ENCODE peak calls at places on chromosomes 2 and 18, in nine cellular contexts. G, C, O, H, Y, N, Q, F and R are unnamed samples.

GRCh38 chr2:42353792-42354429 is 7.1 kb downstream of the COX7A2L start:
- DNase-seq in G (no peak), C (no peak), O (no peak), H (no peak), Y (no peak), N (no peak), Q (no peak), F (no peak), R (no peak)

GRCh38 chr2:119178811-119179601 is 20.5 kb upstream of the C1QL2 start:
- DNase-seq in G (no peak), C (no peak), O (no peak), H (no peak), Y (no peak), N (no peak), Q (peak), F (no peak), R (no peak)

GRCh38 chr2:29841386-29842004 is 79.9 kb downstream of the ALK start:
- DNase-seq in G (peak), C (peak), O (no peak), H (peak), Y (peak), N (peak), Q (peak), F (peak), R (peak)

GRCh38 chr2:101185656-101186055 is 34.5 kb upstream of the TBC1D8 start:
- DNase-seq in G (no peak), C (no peak), O (no peak), H (no peak), Y (no peak), N (no peak), Q (no peak), F (no peak), R (no peak)

GRCh38 chr2:164981217-164981990 is 26.1 kb upstream of the SLC38A11 start:
- DNase-seq in G (no peak), C (no peak), O (no peak), H (peak), Y (no peak), N (no peak), Q (peak), F (no peak), R (no peak)

GRCh38 chr2:36780231-36780808 is 83.8 kb downstream of the VIT start:
- DNase-seq in G (no peak), C (peak), O (no peak), H (peak), Y (peak), N (peak), Q (peak), F (peak), R (peak)

GRCh38 chr2:45892236-45892701 is 240.8 kb downstream of the PRKCE start:
- DNase-seq in G (no peak), C (no peak), O (no peak), H (no peak), Y (no peak), N (no peak), Q (no peak), F (peak), R (no peak)

GRCh38 chr2:230814616-230815015 is 50.1 kb upstream of the ITM2C start:
- DNase-seq in G (no peak), C (peak), O (no peak), H (peak), Y (peak), N (no peak), Q (peak), F (peak), R (no peak)

GRCh38 chr18:685438-685837 is 27.0 kb downstream of the ENOSF1 start:
- DNase-seq in G (no peak), C (no peak), O (no peak), H (no peak), Y (no peak), N (no peak), Q (peak), F (no peak), R (no peak)

GRCh38 chr2:171811229-171811628 is 82.8 kb downstream of the SLC25A12 start:
- DNase-seq in G (no peak), C (peak), O (no peak), H (peak), Y (peak), N (no peak), Q (peak), F (peak), R (peak)

GRCh38 chr2:16393483-16394071 is 272.1 kb downstream of the CYRIA start:
- DNase-seq in G (no peak), C (no peak), O (no peak), H (no peak), Y (no peak), N (no peak), Q (no peak), F (no peak), R (no peak)

GRCh38 chr2:235534608-235535422 is 41.0 kb downstream of the AGAP1 start:
- DNase-seq in G (no peak), C (no peak), O (no peak), H (no peak), Y (no peak), N (no peak), Q (no peak), F (no peak), R (no peak)

GRCh38 chr2:219707496-219708285 is 80.3 kb downstream of the SLC4A3 start:
- DNase-seq in G (no peak), C (no peak), O (no peak), H (peak), Y (no peak), N (no peak), Q (no peak), F (peak), R (no peak)

GRCh38 chr2:120656273-120656960 is 79.3 kb upstream of the GLI2 start:
- DNase-seq in G (no peak), C (no peak), O (no peak), H (no peak), Y (no peak), N (no peak), Q (no peak), F (peak), R (no peak)

GRCh38 chr2:68195096-68195495 is 37.4 kb downstream of the PNO1 start:
- DNase-seq in G (no peak), C (no peak), O (no peak), H (no peak), Y (no peak), N (no peak), Q (no peak), F (no peak), R (no peak)

GRCh38 chr2:125185691-125186270 is 1160.7 kb downstream of the CNTNAP5 start:
- DNase-seq in G (no peak), C (no peak), O (no peak), H (no peak), Y (no peak), N (no peak), Q (no peak), F (no peak), R (no peak)

GRCh38 chr2:199309973-199310372 is 147.8 kb downstream of the SATB2 start:
- DNase-seq in G (no peak), C (no peak), O (no peak), H (no peak), Y (no peak), N (no peak), Q (no peak), F (no peak), R (no peak)

GRCh38 chr2:46179037-46179621 is 118.1 kb upstream of the EPAS1 start:
- DNase-seq in G (peak), C (peak), O (peak), H (peak), Y (peak), N (no peak), Q (peak), F (peak), R (peak)

GRCh38 chr2:20040489-20041172 is 10.8 kb downstream of the LAPTM4A start:
- DNase-seq in G (no peak), C (no peak), O (no peak), H (peak), Y (no peak), N (no peak), Q (no peak), F (no peak), R (no peak)

GRCh38 chr18:8468911-8469310 is 140.3 kb upstream of the RAB12 start:
- DNase-seq in G (no peak), C (no peak), O (no peak), H (peak), Y (no peak), N (no peak), Q (no peak), F (peak), R (no peak)

GRCh38 chr2:111201214-111201613 is 80.5 kb downstream of the BCL2L11 start:
- DNase-seq in G (no peak), C (no peak), O (no peak), H (no peak), Y (no peak), N (no peak), Q (no peak), F (no peak), R (no peak)

GRCh38 chr2:151078889-151079288 is 182.8 kb downstream of the RBM43 start:
- DNase-seq in G (no peak), C (no peak), O (no peak), H (no peak), Y (no peak), N (no peak), Q (no peak), F (no peak), R (no peak)

GRCh38 chr2:219059725-219060682 is 717 bp downstream of the IHH start:
- DNase-seq in G (no peak), C (no peak), O (no peak), H (no peak), Y (peak), N (peak), Q (peak), F (no peak), R (no peak)

GRCh38 chr2:207881902-207882301 is 112.2 kb upstream of the FZD5 start:
- DNase-seq in G (no peak), C (no peak), O (no peak), H (no peak), Y (no peak), N (no peak), Q (no peak), F (no peak), R (no peak)

GRCh38 chr2:230942920-230943896 is 18.2 kb upstream of the GPR55 start:
- DNase-seq in G (no peak), C (peak), O (no peak), H (no peak), Y (peak), N (no peak), Q (no peak), F (no peak), R (no peak)

GRCh38 chr2:124810132-124810531 is 785.0 kb downstream of the CNTNAP5 start:
- DNase-seq in G (no peak), C (peak), O (no peak), H (peak), Y (no peak), N (peak), Q (peak), F (peak), R (no peak)

GRCh38 chr18:3716116-3716660 is 266.2 kb downstream of the TGIF1 start:
- DNase-seq in G (no peak), C (no peak), O (no peak), H (no peak), Y (no peak), N (no peak), Q (no peak), F (no peak), R (no peak)
- TF ChIP-seq CTCF in G (no peak), C (no peak), O (no peak), H (no peak), Y (no peak), N (no peak), Q (no peak), F (no peak), R (no peak)

GRCh38 chr2:178825183-178825582 is 18.0 kb upstream of the TTN start:
- DNase-seq in G (no peak), C (no peak), O (no peak), H (peak), Y (no peak), N (no peak), Q (no peak), F (peak), R (no peak)

GRCh38 chr2:178819992-178820391 is 12.8 kb upstream of the TTN start:
- DNase-seq in G (no peak), C (no peak), O (no peak), H (no peak), Y (no peak), N (no peak), Q (no peak), F (no peak), R (no peak)

GRCh38 chr2:178824181-178824580 is 17.0 kb upstream of the TTN start:
- DNase-seq in G (no peak), C (no peak), O (no peak), H (no peak), Y (no peak), N (no peak), Q (no peak), F (no peak), R (no peak)

GRCh38 chr2:178819147-178819875 is 12.1 kb upstream of the TTN start:
- DNase-seq in G (no peak), C (no peak), O (no peak), H (peak), Y (no peak), N (no peak), Q (no peak), F (no peak), R (no peak)
- TF ChIP-seq CTCF in G (no peak), C (no peak), O (no peak), H (no peak), Y (no peak), N (no peak), Q (no peak), F (no peak), R (no peak)

GRCh38 chr2:72117718-72118117 is 29.9 kb downstream of the CYP26B1 start:
- DNase-seq in G (no peak), C (no peak), O (no peak), H (no peak), Y (no peak), N (no peak), Q (no peak), F (no peak), R (no peak)

GRCh38 chr2:72117029-72117428 is 30.6 kb downstream of the CYP26B1 start:
- DNase-seq in G (no peak), C (no peak), O (no peak), H (no peak), Y (no peak), N (no peak), Q (no peak), F (no peak), R (no peak)

GRCh38 chr2:72115361-72116080 is 32.1 kb downstream of the CYP26B1 start:
- DNase-seq in G (no peak), C (no peak), O (no peak), H (peak), Y (no peak), N (no peak), Q (peak), F (peak), R (peak)

GRCh38 chr2:72114693-72115051 is 33.0 kb downstream of the CYP26B1 start:
- DNase-seq in G (no peak), C (no peak), O (no peak), H (no peak), Y (no peak), N (no peak), Q (no peak), F (no peak), R (no peak)

GRCh38 chr2:72116081-72116533 is 31.6 kb downstream of the CYP26B1 start:
- DNase-seq in G (no peak), C (peak), O (no peak), H (no peak), Y (no peak), N (peak), Q (peak), F (no peak), R (no peak)
- TF ChIP-seq CTCF in G (no peak), C (peak), O (no peak), H (peak), Y (peak), N (peak), Q (peak), F (peak), R (peak)

GRCh38 chr18:6679201-6679600 is 50.3 kb upstream of the ARHGAP28 start:
- DNase-seq in G (no peak), C (no peak), O (no peak), H (no peak), Y (no peak), N (no peak), Q (no peak), F (no peak), R (no peak)

GRCh38 chr18:6682437-6683111 is 46.9 kb upstream of the ARHGAP28 start:
- DNase-seq in G (no peak), C (no peak), O (no peak), H (peak), Y (no peak), N (no peak), Q (no peak), F (peak), R (no peak)

GRCh38 chr18:6681331-6681875 is 48.1 kb upstream of the ARHGAP28 start:
- DNase-seq in G (no peak), C (no peak), O (no peak), H (peak), Y (no peak), N (no peak), Q (no peak), F (peak), R (no peak)

GRCh38 chr18:6683112-6683876 is 46.2 kb upstream of the ARHGAP28 start:
- DNase-seq in G (no peak), C (no peak), O (no peak), H (no peak), Y (no peak), N (no peak), Q (no peak), F (no peak), R (no peak)
- TF ChIP-seq CTCF in G (no peak), C (no peak), O (no peak), H (no peak), Y (no peak), N (no peak), Q (no peak), F (no peak), R (no peak)

DNA sequence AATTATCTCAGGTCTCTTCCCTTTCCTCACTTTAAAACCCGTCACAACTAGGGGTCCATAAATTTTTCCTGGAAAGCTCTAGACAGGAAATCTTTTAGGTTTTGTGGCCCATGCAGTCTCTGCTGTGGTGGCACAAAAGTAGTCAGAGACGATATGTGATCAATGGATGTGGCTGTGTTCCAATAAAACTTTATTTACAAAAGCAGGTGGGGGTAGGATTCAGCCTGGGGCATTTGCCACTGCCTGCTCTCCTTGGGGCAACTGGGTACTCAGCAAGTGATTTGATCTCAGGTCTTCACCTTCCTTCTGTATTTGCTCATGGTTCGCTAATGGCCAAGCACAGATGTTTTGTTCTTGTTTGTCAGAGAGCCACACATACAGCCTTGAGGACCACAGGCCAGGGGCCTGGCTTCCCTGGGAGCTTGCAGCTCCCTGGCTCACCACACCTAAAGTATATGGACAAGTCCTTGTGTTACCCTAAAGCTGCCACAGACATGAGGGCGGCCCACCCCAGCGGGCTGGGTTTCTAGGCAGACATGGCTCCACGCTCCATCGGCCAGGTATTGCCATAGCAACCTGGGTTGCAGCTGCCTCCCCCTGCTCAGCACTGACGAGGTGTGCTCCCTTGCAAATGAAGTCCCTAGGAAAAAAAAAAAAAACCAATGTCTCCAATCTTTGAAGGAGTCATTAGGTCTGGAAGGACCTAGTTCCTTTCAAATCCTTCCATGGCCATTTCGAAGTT is 89.7 kb upstream of the YWHAQ start:
- DNase-seq in G (no peak), C (no peak), O (no peak), H (no peak), Y (no peak), N (no peak), Q (no peak), F (no peak), R (no peak)
- TF ChIP-seq CTCF in G (no peak), C (no peak), O (no peak), H (no peak), Y (no peak), N (no peak), Q (no peak), F (no peak), R (no peak)